ENCODE peak calls at places on chromosome 17, in four cellular contexts. One of them, this sample, is unnamed.
A peak's percentile ranks its signal among the peaks of the same experiment; 100 is the strongest.

GRCh38 chr17:66987059-66987616 is 22.6 kb downstream of the CACNG4 start:
- DNase-seq in SK-N-SH: peak; percentile 73
- DNase-seq in endothelial cell of umbilical vein: no peak
- DNase-seq in H1: no peak
- DNase-seq in this sample: no peak

GRCh38 chr17:43608313-43608712 is 53.4 kb downstream of the MEOX1 start:
- DNase-seq in endothelial cell of umbilical vein: no peak
- DNase-seq in H1: no peak
- DNase-seq in SK-N-SH: no peak
- DNase-seq in this sample: no peak

GRCh38 chr17:15398291-15398690 is 56.9 kb upstream of the TEKT3 start:
- DNase-seq in endothelial cell of umbilical vein: peak; percentile 51
- DNase-seq in SK-N-SH: peak; percentile 57
- DNase-seq in H1: no peak
- DNase-seq in this sample: no peak

GRCh38 chr17:14299261-14300093 is 1.4 kb upstream of the HS3ST3B1 start:
- DNase-seq in SK-N-SH: no peak
- DNase-seq in H1: no peak
- DNase-seq in endothelial cell of umbilical vein: peak; percentile 20
- DNase-seq in this sample: peak; percentile 76

GRCh38 chr17:82605939-82606600 is 42.2 kb downstream of the WDR45B start:
- DNase-seq in endothelial cell of umbilical vein: no peak
- DNase-seq in H1: no peak
- DNase-seq in SK-N-SH: peak; percentile 25
- DNase-seq in this sample: no peak

GRCh38 chr17:28426081-28426519 is 20.1 kb upstream of the SLC46A1 start:
- DNase-seq in SK-N-SH: peak; percentile 40
- DNase-seq in H1: no peak
- DNase-seq in endothelial cell of umbilical vein: no peak
- DNase-seq in this sample: peak; percentile 84

GRCh38 chr17:42016411-42016831 is 818 bp downstream of the DNAJC7 start:
- DNase-seq in endothelial cell of umbilical vein: peak; percentile 37
- DNase-seq in SK-N-SH: peak; percentile 34
- DNase-seq in H1: no peak
- DNase-seq in this sample: no peak

GRCh38 chr17:55743103-55743679 is 7.7 kb upstream of the PCTP start:
- DNase-seq in H1: no peak
- DNase-seq in SK-N-SH: no peak
- DNase-seq in endothelial cell of umbilical vein: peak; percentile 45
- DNase-seq in this sample: no peak

GRCh38 chr17:59508999-59509398 is 56.4 kb upstream of the DHX40 start:
- DNase-seq in endothelial cell of umbilical vein: no peak
- DNase-seq in H1: no peak
- DNase-seq in SK-N-SH: no peak
- DNase-seq in this sample: peak; percentile 51

GRCh38 chr17:57121308-57122042 is 36.4 kb downstream of the AKAP1 start:
- DNase-seq in SK-N-SH: peak; percentile 80
- DNase-seq in H1: no peak
- DNase-seq in endothelial cell of umbilical vein: peak; percentile 29
- DNase-seq in this sample: peak; percentile 81

GRCh38 chr17:65294184-65294719 is 157.1 kb downstream of the RGS9 start:
- DNase-seq in SK-N-SH: peak; percentile 87
- DNase-seq in H1: peak; percentile 34
- DNase-seq in endothelial cell of umbilical vein: peak; percentile 61
- DNase-seq in this sample: peak; percentile 86

GRCh38 chr17:11908711-11909146 is 88.5 kb downstream of the ZNF18 start:
- DNase-seq in SK-N-SH: peak; percentile 42
- DNase-seq in endothelial cell of umbilical vein: no peak
- DNase-seq in H1: no peak
- DNase-seq in this sample: no peak

GRCh38 chr17:58005728-58006562 is 1.1 kb downstream of the SRSF1 start:
- DNase-seq in SK-N-SH: no peak
- DNase-seq in H1: no peak
- DNase-seq in endothelial cell of umbilical vein: no peak
- DNase-seq in this sample: no peak

GRCh38 chr17:81243333-81243664 is 4.2 kb downstream of the NDUFAF8 start:
- DNase-seq in SK-N-SH: no peak
- DNase-seq in H1: no peak
- DNase-seq in endothelial cell of umbilical vein: no peak
- DNase-seq in this sample: no peak

GRCh38 chr17:36703860-36704266 is 102.5 kb downstream of the MRM1 start:
- DNase-seq in SK-N-SH: peak; percentile 37
- DNase-seq in H1: no peak
- DNase-seq in endothelial cell of umbilical vein: peak; percentile 21
- DNase-seq in this sample: peak; percentile 94

GRCh38 chr17:48068491-48068961 is 20.4 kb downstream of the NFE2L1 start:
- DNase-seq in SK-N-SH: no peak
- DNase-seq in endothelial cell of umbilical vein: no peak
- DNase-seq in H1: no peak
- DNase-seq in this sample: peak; percentile 82

GRCh38 chr17:28227278-28228108 is 91.5 kb upstream of the TMEM97 start:
- DNase-seq in endothelial cell of umbilical vein: no peak
- DNase-seq in SK-N-SH: peak; percentile 94
- DNase-seq in H1: peak; percentile 94
- DNase-seq in this sample: peak; percentile 100

GRCh38 chr17:15971882-15972281 is 27.0 kb downstream of the ADORA2B start:
- DNase-seq in SK-N-SH: no peak
- DNase-seq in H1: no peak
- DNase-seq in endothelial cell of umbilical vein: no peak
- DNase-seq in this sample: no peak

GRCh38 chr17:31385428-31386285 is 5.8 kb upstream of the RAB11FIP4 start:
- DNase-seq in SK-N-SH: no peak
- DNase-seq in endothelial cell of umbilical vein: no peak
- DNase-seq in H1: no peak
- DNase-seq in this sample: no peak

GRCh38 chr17:39196820-39197331 is 593 bp downstream of the CACNB1 start:
- DNase-seq in H1: no peak
- DNase-seq in SK-N-SH: peak; percentile 89
- DNase-seq in endothelial cell of umbilical vein: no peak
- DNase-seq in this sample: peak; percentile 60

GRCh38 chr17:4968166-4968915 is 724 bp upstream of the SPAG7 start:
- DNase-seq in endothelial cell of umbilical vein: no peak
- DNase-seq in SK-N-SH: peak; percentile 82
- DNase-seq in H1: no peak
- DNase-seq in this sample: peak; percentile 59

GRCh38 chr17:31072186-31072585 is 22.6 kb upstream of the NF1 start:
- DNase-seq in endothelial cell of umbilical vein: no peak
- DNase-seq in SK-N-SH: no peak
- DNase-seq in H1: no peak
- DNase-seq in this sample: peak; percentile 20

GRCh38 chr17:31392002-31392855 is 754 bp downstream of the RAB11FIP4 start:
- DNase-seq in H1: no peak
- DNase-seq in endothelial cell of umbilical vein: no peak
- DNase-seq in SK-N-SH: peak; percentile 79
- DNase-seq in this sample: peak; percentile 28

GRCh38 chr17:67052720-67053437 is 8.5 kb downstream of the CACNG1 start:
- DNase-seq in H1: no peak
- DNase-seq in endothelial cell of umbilical vein: no peak
- DNase-seq in SK-N-SH: no peak
- DNase-seq in this sample: no peak

GRCh38 chr17:33328129-33328528 is 35.0 kb upstream of the ASIC2 start:
- DNase-seq in SK-N-SH: no peak
- DNase-seq in H1: peak; percentile 10
- DNase-seq in endothelial cell of umbilical vein: no peak
- DNase-seq in this sample: peak; percentile 70

GRCh38 chr17:29140051-29140582 is 40.1 kb downstream of the MYO18A start:
- DNase-seq in H1: no peak
- DNase-seq in endothelial cell of umbilical vein: peak; percentile 54
- DNase-seq in SK-N-SH: peak; percentile 81
- DNase-seq in this sample: peak; percentile 89

GRCh38 chr17:82103588-82104451 is 5.8 kb upstream of the FASN start:
- DNase-seq in endothelial cell of umbilical vein: no peak
- DNase-seq in H1: no peak
- DNase-seq in SK-N-SH: no peak
- DNase-seq in this sample: peak; percentile 76

GRCh38 chr17:77867308-77867781 is 91.2 kb upstream of the TNRC6C start:
- DNase-seq in SK-N-SH: no peak
- DNase-seq in endothelial cell of umbilical vein: no peak
- DNase-seq in H1: no peak
- DNase-seq in this sample: no peak

GRCh38 chr17:79391808-79392233 is 219.0 kb downstream of the RBFOX3 start:
- DNase-seq in H1: peak; percentile 60
- DNase-seq in endothelial cell of umbilical vein: peak; percentile 58
- DNase-seq in SK-N-SH: peak; percentile 94
- DNase-seq in this sample: peak; percentile 91

GRCh38 chr17:70879389-70879788 is 710.1 kb downstream of the KCNJ2 start:
- DNase-seq in endothelial cell of umbilical vein: no peak
- DNase-seq in H1: no peak
- DNase-seq in SK-N-SH: no peak
- DNase-seq in this sample: no peak

GRCh38 chr17:75271955-75272847 is 1.2 kb upstream of the MIF4GD start:
- DNase-seq in endothelial cell of umbilical vein: no peak
- DNase-seq in H1: no peak
- DNase-seq in SK-N-SH: peak; percentile 78
- DNase-seq in this sample: no peak

DNA sequence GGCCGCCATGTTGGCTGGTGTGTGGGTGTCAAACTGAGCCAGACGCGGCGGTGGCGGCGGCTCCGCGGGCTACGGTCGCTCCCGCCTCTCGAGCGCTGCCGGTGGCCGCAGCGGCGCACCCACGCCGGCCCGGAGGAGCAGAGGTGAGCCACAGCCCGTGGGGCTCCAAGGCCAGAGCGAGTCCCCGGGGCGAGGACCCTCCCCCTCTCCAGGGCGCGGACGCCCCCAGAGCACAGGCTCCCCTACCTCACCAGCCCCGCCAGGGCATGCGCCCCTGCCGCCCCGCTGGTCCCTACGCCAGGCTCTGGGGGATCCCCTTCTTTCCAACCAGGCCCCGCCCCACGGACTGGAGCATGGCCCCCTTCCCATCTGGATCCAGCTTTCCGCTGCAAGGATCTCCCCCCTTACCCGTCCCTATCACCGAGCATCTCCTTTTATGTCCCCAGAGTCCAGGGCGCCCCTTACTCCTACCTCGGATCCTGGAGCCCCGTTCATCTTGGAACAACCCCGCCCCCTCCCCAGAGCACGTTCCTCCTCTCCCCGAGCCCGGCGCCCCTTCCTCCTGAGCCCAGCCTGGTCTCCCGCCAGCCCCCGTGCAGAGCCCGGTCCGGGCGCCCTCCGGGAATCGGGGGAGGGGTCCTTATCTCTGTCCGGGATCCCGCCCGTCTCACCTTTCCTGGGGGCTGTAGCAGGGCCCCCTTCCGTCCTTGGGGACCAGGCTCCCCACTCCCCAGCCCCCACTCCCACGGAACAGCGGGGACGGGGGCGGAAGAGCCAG is 412 bp downstream of the EPN2 start:
- DNase-seq in SK-N-SH: peak; percentile 78
- DNase-seq in H1: no peak
- DNase-seq in endothelial cell of umbilical vein: peak; percentile 51
- DNase-seq in this sample: peak; percentile 85
- H2AFZ ChIP-seq in SK-N-SH: peak overlapping the region; percentile 86
- H2AFZ ChIP-seq in H1: no peak overlapping the region
- H2AFZ ChIP-seq in endothelial cell of umbilical vein: peak overlapping the region; percentile 57
- H2AFZ ChIP-seq in this sample: peak overlapping the region; percentile 76

GRCh38 chr17:49764559-49765180 is 739 bp upstream of the FAM117A start:
- DNase-seq in H1: no peak
- DNase-seq in SK-N-SH: no peak
- DNase-seq in endothelial cell of umbilical vein: no peak
- DNase-seq in this sample: peak; percentile 31

GRCh38 chr17:49766918-49767530 is 3.1 kb upstream of the FAM117A start:
- DNase-seq in SK-N-SH: no peak
- DNase-seq in H1: no peak
- DNase-seq in endothelial cell of umbilical vein: no peak
- DNase-seq in this sample: no peak

GRCh38 chr17:49760909-49761558 is 2.9 kb downstream of the FAM117A start:
- DNase-seq in endothelial cell of umbilical vein: no peak
- DNase-seq in H1: no peak
- DNase-seq in SK-N-SH: no peak
- DNase-seq in this sample: no peak

GRCh38 chr17:49762148-49762941 is 1.6 kb downstream of the FAM117A start:
- DNase-seq in H1: no peak
- DNase-seq in endothelial cell of umbilical vein: no peak
- DNase-seq in SK-N-SH: no peak
- DNase-seq in this sample: no peak

DNA sequence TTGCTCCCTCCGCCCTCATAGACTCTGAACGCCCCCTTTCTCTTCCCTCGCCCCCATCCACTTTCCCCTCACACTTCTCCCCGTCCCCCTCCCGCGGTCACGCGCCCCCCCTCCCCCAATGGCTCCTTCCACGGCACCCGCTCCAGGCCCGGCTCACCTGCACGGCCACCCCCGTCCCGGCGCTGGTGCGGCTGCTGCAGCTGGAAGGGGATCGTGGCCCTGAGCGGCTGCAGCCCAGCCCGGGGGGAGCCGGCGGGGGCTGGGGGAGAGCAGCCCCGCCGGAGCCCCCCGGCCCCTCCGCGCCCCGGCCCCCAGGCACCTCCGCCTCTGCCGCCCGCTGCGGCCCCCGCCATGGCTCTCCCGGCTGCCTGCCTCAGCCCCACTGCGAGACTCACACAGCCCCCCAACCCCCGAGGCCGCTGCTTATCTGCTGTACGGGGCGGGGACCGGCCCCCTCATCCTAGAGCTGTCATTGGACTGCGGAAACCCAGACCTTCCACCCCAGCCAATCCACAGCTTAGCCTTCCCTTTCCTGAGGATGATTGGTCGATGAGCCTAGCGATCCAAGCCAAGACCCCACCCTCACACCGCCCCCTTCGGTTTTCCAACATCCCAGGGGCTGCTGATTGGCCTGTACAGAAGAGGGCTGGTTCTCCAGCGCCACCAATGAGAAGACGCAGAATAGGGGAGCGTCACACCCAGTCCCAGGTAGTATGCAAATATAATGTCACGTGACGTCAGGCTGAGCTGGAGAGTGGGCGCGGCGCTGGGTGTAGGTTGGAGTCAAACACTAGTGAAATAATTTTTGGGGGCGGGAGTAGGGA is at the start of gene FAM117A:
- DNase-seq in endothelial cell of umbilical vein: peak; percentile 99
- DNase-seq in H1: peak; percentile 98
- DNase-seq in SK-N-SH: peak; percentile 100
- DNase-seq in this sample: peak; percentile 99
- TF ChIP-seq POLR2AphosphoS5 in endothelial cell of umbilical vein: peak; percentile 70
- TF ChIP-seq POLR2AphosphoS5 in H1: peak; percentile 94
- TF ChIP-seq POLR2AphosphoS5 in SK-N-SH: peak; percentile 96
- TF ChIP-seq POLR2AphosphoS5 in this sample: peak; percentile 96

GRCh38 chr17:76659928-76660614 is 16.5 kb upstream of the ST6GALNAC1 start:
- DNase-seq in H1: no peak
- DNase-seq in SK-N-SH: peak; percentile 73
- DNase-seq in endothelial cell of umbilical vein: no peak
- DNase-seq in this sample: no peak
- H2AFZ ChIP-seq in H1: peak overlapping the region; percentile 36
- H2AFZ ChIP-seq in SK-N-SH: no peak overlapping the region
- H2AFZ ChIP-seq in endothelial cell of umbilical vein: no peak overlapping the region
- H2AFZ ChIP-seq in this sample: peak overlapping the region; percentile 93

GRCh38 chr17:61699694-61700093 is 108.7 kb upstream of the NACA2 start:
- DNase-seq in endothelial cell of umbilical vein: no peak
- DNase-seq in SK-N-SH: no peak
- DNase-seq in H1: no peak
- DNase-seq in this sample: no peak

GRCh38 chr17:61701334-61701733 is 110.3 kb upstream of the NACA2 start:
- DNase-seq in SK-N-SH: no peak
- DNase-seq in H1: no peak
- DNase-seq in endothelial cell of umbilical vein: no peak
- DNase-seq in this sample: no peak

GRCh38 chr17:61700252-61700651 is 109.2 kb upstream of the NACA2 start:
- DNase-seq in H1: no peak
- DNase-seq in endothelial cell of umbilical vein: peak; percentile 1
- DNase-seq in SK-N-SH: no peak
- DNase-seq in this sample: no peak

GRCh38 chr17:61698244-61698643 is 107.2 kb upstream of the NACA2 start:
- DNase-seq in endothelial cell of umbilical vein: no peak
- DNase-seq in H1: no peak
- DNase-seq in SK-N-SH: no peak
- DNase-seq in this sample: no peak

GRCh38 chr17:61699032-61699431 is 108.0 kb upstream of the NACA2 start:
- DNase-seq in endothelial cell of umbilical vein: no peak
- DNase-seq in SK-N-SH: no peak
- DNase-seq in H1: no peak
- DNase-seq in this sample: no peak
- TF ChIP-seq POLR2AphosphoS5 in endothelial cell of umbilical vein: no peak
- TF ChIP-seq POLR2AphosphoS5 in SK-N-SH: no peak
- TF ChIP-seq POLR2AphosphoS5 in H1: no peak
- TF ChIP-seq POLR2AphosphoS5 in this sample: no peak

This sample was measured in GM23338.